ENCODE peak calls at places on chromosomes 5 and 9, in four cellular contexts. C is HepG2, T is SK-N-SH, M is GM12878. A is an unnamed sample.

GRCh38 chr5:177133119-177133844 is at the start of gene NSD1:
- DNase-seq in C (no peak), T (peak), M (peak), A (peak)

GRCh38 chr5:135034186-135034962 is at the start of gene PITX1:
- DNase-seq in C (peak), T (peak), M (no peak), A (peak)

GRCh38 chr5:149951138-149951749 is 6.7 kb upstream of the PDE6A start:
- DNase-seq in C (peak), T (no peak), M (no peak), A (no peak)

GRCh38 chr5:554284-554988 is 30.2 kb upstream of the SLC9A3 start:
- DNase-seq in C (no peak), T (no peak), M (no peak), A (no peak)

GRCh38 chr9:135990468-135991429 is 29.6 kb upstream of the UBAC1 start:
- DNase-seq in C (peak), T (peak), M (no peak), A (peak)

GRCh38 chr5:128635379-128635778 is 97.3 kb upstream of the FBN2 start:
- DNase-seq in C (no peak), T (no peak), M (no peak), A (no peak)

GRCh38 chr5:81425569-81425968 is 31.6 kb upstream of the ACOT12 start:
- DNase-seq in C (peak), T (peak), M (no peak), A (peak)

GRCh38 chr9:33799928-33800689 is 4.7 kb downstream of the PRSS3 start:
- DNase-seq in C (no peak), T (peak), M (no peak), A (no peak)

GRCh38 chr5:16809816-16810502 is 126.1 kb downstream of the MYO10 start:
- DNase-seq in C (peak), T (no peak), M (no peak), A (no peak)

GRCh38 chr9:108869092-108869725 is 7.1 kb downstream of the ACTL7A start:
- DNase-seq in C (peak), T (no peak), M (no peak), A (peak)

GRCh38 chr5:57600321-57600720 is 117.7 kb upstream of the ACTBL2 start:
- DNase-seq in C (no peak), T (no peak), M (no peak), A (no peak)

GRCh38 chr5:112333236-112333850 is 85.7 kb downstream of the EPB41L4A start:
- DNase-seq in C (no peak), T (no peak), M (no peak), A (no peak)

GRCh38 chr5:78591972-78592700 is 56.4 kb downstream of the LHFPL2 start:
- DNase-seq in C (no peak), T (no peak), M (peak), A (no peak)

GRCh38 chr9:6711403-6711802 is 46.4 kb upstream of the KDM4C start:
- DNase-seq in C (no peak), T (no peak), M (no peak), A (no peak)

GRCh38 chr5:135625961-135626360 is 47.2 kb upstream of the CXCL14 start:
- DNase-seq in C (no peak), T (no peak), M (no peak), A (no peak)

GRCh38 chr5:9337908-9338307 is 208.0 kb downstream of the SEMA5A start:
- DNase-seq in C (no peak), T (no peak), M (no peak), A (no peak)

GRCh38 chr9:114263853-114264510 is 58.9 kb upstream of the ORM1 start:
- DNase-seq in C (no peak), T (no peak), M (no peak), A (no peak)

GRCh38 chr5:169133500-169133899 is 167.4 kb downstream of the SLIT3 start:
- DNase-seq in C (no peak), T (no peak), M (no peak), A (no peak)

GRCh38 chr5:178619390-178619789 is 7.5 kb downstream of the CLK4 start:
- DNase-seq in C (no peak), T (no peak), M (no peak), A (no peak)

GRCh38 chr5:157961176-157961575 is 102.2 kb upstream of the CLINT1 start:
- DNase-seq in C (no peak), T (peak), M (no peak), A (no peak)

GRCh38 chr9:128972956-128973355 is 25.5 kb downstream of the NUP188 start:
- DNase-seq in C (no peak), T (no peak), M (no peak), A (peak)

GRCh38 chr9:119092125-119092524 is 277.1 kb downstream of the BRINP1 start:
- DNase-seq in C (no peak), T (no peak), M (no peak), A (no peak)

GRCh38 chr5:99900302-99900811 is 634.8 kb upstream of the FAM174A start:
- DNase-seq in C (no peak), T (no peak), M (no peak), A (no peak)

GRCh38 chr5:180353226-180353962 is at the start of gene GFPT2:
- DNase-seq in C (peak), T (peak), M (no peak), A (peak)

GRCh38 chr9:34399729-34400128 is 23.0 kb upstream of the MYORG start:
- DNase-seq in C (no peak), T (no peak), M (no peak), A (no peak)

GRCh38 chr5:55855509-55855908 is 4.4 kb downstream of the IL31RA start:
- DNase-seq in C (no peak), T (no peak), M (no peak), A (no peak)

GRCh38 chr5:56816546-56817081 is 1.3 kb downstream of the MAP3K1 start:
- DNase-seq in C (peak), T (peak), M (no peak), A (peak)

GRCh38 chr9:130237071-130237470 is 28.5 kb upstream of the HMCN2 start:
- DNase-seq in C (no peak), T (no peak), M (no peak), A (no peak)

GRCh38 chr9:111559000-111559610 is 34.1 kb downstream of the ZNF483 start:
- DNase-seq in C (no peak), T (no peak), M (no peak), A (no peak)

GRCh38 chr5:72556351-72557146 is 49.3 kb upstream of the ZNF366 start:
- DNase-seq in C (peak), T (no peak), M (peak), A (peak)

GRCh38 chr5:97909541-97909940 is 726.5 kb upstream of the RIOK2 start:
- DNase-seq in C (no peak), T (no peak), M (no peak), A (no peak)

DNA sequence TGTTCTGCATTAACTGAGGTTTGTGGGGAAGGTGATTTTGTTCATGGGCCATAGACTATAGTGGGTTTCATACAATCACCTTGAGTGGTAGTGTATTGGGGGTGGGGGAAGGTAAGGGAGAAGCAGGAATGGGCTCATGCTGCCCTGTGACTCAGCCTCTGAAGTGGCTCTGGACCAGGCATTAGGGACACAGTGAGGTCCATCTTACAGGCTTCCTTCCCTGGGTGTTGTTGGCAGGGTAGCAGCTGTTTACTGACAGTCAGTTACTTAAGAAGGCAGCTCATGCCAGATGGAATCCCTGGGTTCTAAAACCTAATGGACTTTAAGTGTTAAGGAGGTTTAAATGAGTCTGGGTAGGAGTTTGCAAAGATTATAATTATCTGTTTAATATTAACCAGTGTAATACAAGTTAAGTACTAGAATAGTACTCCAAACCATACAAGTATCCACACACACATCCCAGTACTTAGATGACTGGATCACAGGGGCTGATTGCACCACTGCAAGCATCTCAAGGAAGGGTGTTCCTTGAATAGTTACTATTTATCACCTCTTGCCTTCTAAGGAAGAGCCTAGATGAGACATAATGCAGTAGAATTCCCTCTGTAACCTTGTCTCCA is 59.3 kb downstream of the CAST start:
- DNase-seq in C (no peak), T (no peak), M (no peak), A (no peak)
- TF ChIP-seq PBX3 in C (no peak), T (no peak), M (no peak), A (no peak)

GRCh38 chr5:144002866-144003265 is 167.6 kb downstream of the YIPF5 start:
- DNase-seq in C (no peak), T (no peak), M (no peak), A (no peak)
- TF ChIP-seq PBX3 in C (no peak), T (no peak), M (no peak), A (no peak)

GRCh38 chr5:53397141-53397794 is 83.2 kb upstream of the FST start:
- DNase-seq in C (no peak), T (no peak), M (no peak), A (no peak)
- TF ChIP-seq PBX3 in C (no peak), T (no peak), M (no peak), A (no peak)

DNA sequence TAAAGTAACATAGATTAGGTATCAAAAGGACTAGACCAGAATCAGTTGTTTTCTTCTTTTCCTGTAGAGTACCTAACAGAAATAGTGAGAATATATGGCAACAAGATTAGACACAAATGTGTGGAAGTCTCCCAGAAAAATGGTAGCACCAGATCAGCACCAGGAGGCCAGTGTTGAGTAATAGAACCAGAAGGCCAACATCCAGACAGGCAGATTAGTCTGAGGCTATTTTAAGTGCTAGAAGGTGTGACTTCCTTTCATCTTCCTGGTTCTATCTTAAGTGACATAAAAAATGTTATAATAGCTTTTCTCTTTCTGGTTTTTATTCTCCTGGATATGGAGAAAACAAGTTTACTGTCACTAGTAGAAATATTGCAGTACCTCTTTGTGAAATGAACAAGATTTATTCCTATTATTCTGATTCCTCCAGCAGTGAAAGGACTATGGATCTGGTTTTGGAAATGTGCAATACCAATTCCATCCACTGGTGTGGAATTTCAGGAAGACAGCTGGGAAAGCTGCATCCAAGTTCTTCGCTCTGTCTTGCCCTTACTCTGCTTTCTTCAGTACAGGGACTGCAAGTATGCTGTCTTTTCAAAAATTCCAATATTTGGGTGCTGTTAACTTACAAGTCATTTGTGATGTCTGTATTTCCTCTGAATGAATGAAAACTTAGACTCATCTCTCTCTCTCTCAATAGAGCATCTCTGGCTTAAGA is 39.1 kb downstream of the SHLD3 start:
- DNase-seq in C (no peak), T (peak), M (no peak), A (peak)
- TF ChIP-seq PBX3 in C (no peak), T (no peak), M (no peak), A (no peak)

GRCh38 chr5:88396126-88396525 is 127.5 kb upstream of the TMEM161B start:
- DNase-seq in C (no peak), T (no peak), M (no peak), A (no peak)

GRCh38 chr5:88398316-88398715 is 129.7 kb upstream of the TMEM161B start:
- DNase-seq in C (no peak), T (no peak), M (no peak), A (no peak)

GRCh38 chr5:88394531-88395185 is 126.0 kb upstream of the TMEM161B start:
- DNase-seq in C (no peak), T (no peak), M (no peak), A (no peak)

GRCh38 chr5:88393721-88394530 is 125.3 kb upstream of the TMEM161B start:
- DNase-seq in C (no peak), T (no peak), M (no peak), A (no peak)

GRCh38 chr5:88396635-88397285 is 128.1 kb upstream of the TMEM161B start:
- DNase-seq in C (no peak), T (no peak), M (no peak), A (no peak)
- TF ChIP-seq PBX3 in C (no peak), T (no peak), M (no peak), A (no peak)

GRCh38 chr9:132293145-132293721 is 61.6 kb downstream of the SETX start:
- DNase-seq in C (no peak), T (no peak), M (no peak), A (no peak)
- TF ChIP-seq PBX3 in C (no peak), T (no peak), M (no peak), A (no peak)